ENCODE peak calls at places on chromosomes 1 and 21, in seven cellular contexts. U is ovary, W is sigmoid colon, H is IMR-90, P is breast epithelium, T is stomach, C is testis. R is an unnamed sample.

GRCh38 chr1:89126602-89127001 is 688 bp upstream of the GBP2 start:
- DNase-seq in C (no peak), P (no peak), H (no peak), T (no peak), W (no peak), U (no peak), R (no peak)

GRCh38 chr21:31943586-31943985 is 70.8 kb downstream of the HUNK start:
- DNase-seq in C (peak; percentile 41), P (no peak), H (no peak), U (no peak), W (no peak), T (no peak), R (no peak)

GRCh38 chr1:230215049-230215448 is 148.0 kb downstream of the GALNT2 start:
- DNase-seq in P (peak; percentile 25), H (peak; percentile 64), W (peak; percentile 87), U (peak; percentile 67), T (peak; percentile 66), C (peak; percentile 75), R (peak; percentile 45)

GRCh38 chr1:1020000-1020404 is at the start of gene AGRN:
- DNase-seq in W (no peak), U (peak; percentile 71), P (no peak), C (no peak), T (no peak), H (no peak), R (peak; percentile 56)

GRCh38 chr1:2555634-2556276 is 416 bp upstream of the TNFRSF14 start:
- DNase-seq in P (peak; percentile 86), W (peak; percentile 98), T (peak; percentile 82), H (no peak), C (peak; percentile 86), U (peak; percentile 78), R (peak; percentile 85)

GRCh38 chr1:67586596-67586995 is 98.4 kb upstream of the GADD45A start:
- DNase-seq in U (no peak), C (peak; percentile 48), W (no peak), T (no peak), P (no peak), H (peak; percentile 56), R (no peak)

GRCh38 chr1:231139125-231139649 is 22.7 kb upstream of the TRIM67 start:
- DNase-seq in C (no peak), P (no peak), H (peak; percentile 58), U (no peak), W (no peak), T (no peak), R (no peak)

GRCh38 chr1:113812661-113813135 is 422 bp upstream of the RSBN1 start:
- DNase-seq in C (peak; percentile 45), U (peak; percentile 32), H (no peak), W (no peak), P (no peak), T (no peak), R (peak; percentile 27)

GRCh38 chr1:109214695-109215623 is 1.2 kb downstream of the SARS1 start:
- DNase-seq in T (peak; percentile 40), H (peak; percentile 95), C (peak; percentile 51), U (no peak), W (peak; percentile 75), P (no peak), R (peak; percentile 39)

GRCh38 chr1:40450491-40451237 is 388 bp downstream of the ZFP69B start:
- DNase-seq in U (peak; percentile 30), C (peak; percentile 15), P (no peak), W (no peak), T (peak; percentile 31), H (peak; percentile 93), R (no peak)

GRCh38 chr1:204760350-204761134 is 75.0 kb upstream of the LRRN2 start:
- DNase-seq in P (no peak), H (peak; percentile 1), W (no peak), C (no peak), T (no peak), U (no peak), R (no peak)

GRCh38 chr1:40583980-40584379 is 52.5 kb downstream of the ZNF684 start:
- DNase-seq in T (no peak), C (no peak), P (no peak), U (no peak), H (no peak), W (no peak), R (no peak)

GRCh38 chr1:93120614-93121013 is 41.5 kb downstream of the MTF2 start:
- DNase-seq in C (no peak), U (no peak), H (no peak), W (no peak), P (no peak), T (no peak), R (no peak)

GRCh38 chr1:112058815-112059450 is 69.5 kb upstream of the KCND3 start:
- DNase-seq in T (no peak), H (no peak), C (no peak), P (no peak), W (no peak), U (no peak), R (no peak)

GRCh38 chr1:234731371-234732085 is 121.5 kb upstream of the IRF2BP2 start:
- DNase-seq in U (no peak), P (no peak), W (peak; percentile 67), H (peak; percentile 93), T (no peak), C (no peak), R (no peak)

GRCh38 chr21:33884361-33885157 is 31.0 kb downstream of the ATP5PO start:
- DNase-seq in H (no peak), C (no peak), P (peak; percentile 34), U (no peak), T (no peak), W (peak; percentile 34), R (no peak)

GRCh38 chr1:41284121-41284520 is 42.0 kb upstream of the SCMH1 start:
- DNase-seq in T (no peak), H (no peak), P (no peak), W (no peak), C (no peak), U (no peak), R (no peak)

DNA sequence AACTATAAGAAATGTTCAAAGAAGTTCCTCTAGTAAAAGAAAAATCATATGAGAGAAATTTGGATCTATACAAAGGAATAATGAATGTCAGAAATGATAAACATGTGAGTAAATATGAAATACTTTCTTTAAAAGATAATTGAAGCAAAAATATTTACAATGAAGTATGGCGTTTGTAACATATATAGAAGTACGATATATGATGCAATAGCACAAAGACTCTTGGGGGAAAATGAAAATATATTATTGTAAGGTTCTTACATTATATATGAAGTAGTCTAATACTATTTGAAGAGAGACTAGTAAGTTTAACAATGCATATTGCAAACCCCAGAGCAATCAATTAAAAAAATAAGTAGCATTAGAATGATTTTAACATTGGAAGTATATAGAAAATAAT is 20.3 kb upstream of the CCN1 start:
- DNase-seq in W (no peak), T (no peak), C (no peak), P (no peak), U (no peak), H (no peak), R (no peak)
- H3K36me3 ChIP-seq in W (no peaks in the 10 kb centered on the region), T (no peaks in the 10 kb centered on the region), C (no peaks in the 10 kb centered on the region), P (no peaks in the 10 kb centered on the region), U (no peaks in the 10 kb centered on the region), H (no peaks in the 10 kb centered on the region), R (no peaks in the 10 kb centered on the region)

DNA sequence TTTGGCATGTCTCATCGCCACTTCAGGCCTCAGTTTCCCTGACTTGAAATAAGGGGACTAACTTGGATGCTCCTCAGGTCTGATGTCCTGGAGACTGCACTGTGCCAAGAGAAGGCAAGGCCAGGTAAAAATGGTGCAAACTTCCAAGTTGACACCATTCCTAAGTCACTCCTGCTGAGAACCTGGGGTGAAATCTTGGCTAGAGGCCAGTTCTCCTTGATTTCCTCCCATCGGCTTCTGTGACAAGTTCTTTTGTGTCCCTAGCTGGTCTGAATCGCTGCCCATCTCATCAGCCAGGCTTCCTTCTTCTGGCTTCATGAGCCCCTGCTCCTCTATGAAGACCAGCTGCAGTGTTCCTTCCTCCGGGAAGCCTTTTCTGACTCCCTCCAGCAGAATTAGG is 48.6 kb upstream of the ID3 start:
- DNase-seq in U (no peak), W (no peak), T (no peak), P (no peak), H (no peak), C (no peak), R (no peak)
- H3K4me1 ChIP-seq in U (no peaks in the 10 kb centered on the region), W (no peaks in the 10 kb centered on the region), T (no peaks in the 10 kb centered on the region), P (no peaks in the 10 kb centered on the region), H (no peaks in the 10 kb centered on the region), C (no peaks in the 10 kb centered on the region), R (no peaks in the 10 kb centered on the region)

DNA sequence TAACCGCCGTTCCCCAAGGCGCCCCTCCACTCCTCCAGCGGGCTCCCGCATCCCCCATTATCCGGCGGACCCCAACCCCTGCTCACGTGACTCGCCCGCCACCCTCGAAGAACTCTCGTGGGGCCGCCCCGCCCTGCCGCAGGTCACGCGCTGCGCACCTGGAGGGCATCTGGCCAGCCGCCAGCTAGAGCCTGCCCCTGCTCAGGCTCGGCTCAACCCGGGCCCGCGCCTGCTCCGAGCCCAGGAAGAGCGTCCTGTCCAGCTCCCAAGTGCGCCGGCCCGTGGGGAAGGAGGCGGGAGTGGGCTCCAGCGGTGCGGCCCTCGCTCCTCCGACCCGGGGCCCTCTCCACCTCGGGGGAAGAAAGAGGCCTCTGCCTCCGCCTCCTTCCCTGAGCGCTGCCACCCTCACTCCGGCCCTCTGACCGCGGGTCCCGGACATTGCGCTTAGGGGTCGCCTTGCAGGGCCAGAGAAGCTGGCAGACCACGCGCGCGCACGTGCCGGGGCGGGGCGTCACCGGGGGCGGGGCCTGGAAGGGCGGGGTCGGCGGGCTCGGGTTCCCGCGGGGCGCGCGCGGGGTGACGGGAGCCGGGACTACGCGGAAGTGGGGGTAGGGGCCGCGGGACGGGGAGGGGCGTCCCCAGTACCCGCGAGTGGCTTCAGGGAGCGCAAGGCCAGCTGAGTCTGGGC is 28.4 kb downstream of the HMGN2 start:
- DNase-seq in T (peak; percentile 91), U (peak; percentile 94), P (peak; percentile 78), H (peak; percentile 55), W (peak; percentile 92), C (peak; percentile 92), R (peak; percentile 83)
- TF ChIP-seq POLR2A in T (no peak), U (peak; percentile 35), P (no peak), H (no peak), W (no peak), C (no peak), R (peak; percentile 5)

GRCh38 chr1:156741613-156741983 is 710 bp upstream of the MRPL24 start:
- DNase-seq in C (no peak), U (no peak), T (no peak), P (no peak), W (no peak), H (no peak), R (no peak)

GRCh38 chr1:156743367-156744302 is 2.7 kb upstream of the MRPL24 start:
- DNase-seq in W (no peak), C (no peak), H (no peak), U (no peak), T (no peak), P (no peak), R (no peak)

GRCh38 chr1:156742801-156743200 is 1.9 kb upstream of the MRPL24 start:
- DNase-seq in U (no peak), T (no peak), C (no peak), W (no peak), H (no peak), P (no peak), R (no peak)

GRCh38 chr1:156740679-156741612 is at the start of gene MRPL24:
- DNase-seq in T (peak; percentile 97), P (peak; percentile 99), U (peak; percentile 97), W (peak; percentile 99), C (peak; percentile 100), H (peak; percentile 99), R (peak; percentile 99)

DNA sequence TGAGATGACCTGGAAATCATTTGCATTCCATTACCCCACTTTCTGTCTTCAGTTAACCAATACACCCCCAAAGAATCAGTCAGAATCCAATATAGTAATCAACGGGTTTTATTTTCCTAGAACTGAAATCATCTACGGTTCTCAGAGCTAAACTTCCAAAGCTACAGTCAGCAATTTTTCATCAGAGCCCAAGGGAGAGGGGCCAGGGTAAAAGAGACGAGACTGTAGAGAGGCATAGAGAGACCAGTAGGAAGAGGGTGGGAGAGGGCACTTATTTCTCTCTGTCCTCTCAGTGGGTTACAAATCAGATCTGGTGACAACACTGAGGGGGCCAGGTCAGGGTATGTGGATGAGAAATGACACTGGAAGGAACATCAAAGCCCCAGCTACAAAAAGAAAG is 1.1 kb upstream of the MRPL24 start:
- DNase-seq in C (no peak), H (no peak), T (no peak), P (no peak), U (no peak), W (no peak), R (no peak)
- H3K36me3 ChIP-seq in C (no peaks in the 10 kb centered on the region), H (peaks cover 35% of the 10 kb centered on the region), T (peaks cover 57% of the 10 kb centered on the region), P (no peaks in the 10 kb centered on the region), U (no peaks in the 10 kb centered on the region), W (peaks cover 30% of the 10 kb centered on the region), R (no peaks in the 10 kb centered on the region)

R was measured in uterus.